ENCODE peak calls at places on chromosomes 13 and 19, in seven cellular contexts. B is AG04450, J is omental fat pad, H is lung, Y is choroid plexus epithelial cell, A is neural crest cell, F is endothelial cell. C is an unnamed sample.

GRCh38 chr13:34076943-34077703 is 259.2 kb downstream of the RFC3 start:
- DNase-seq in A (no peak), B (no peak), F (no peak), J (no peak), H (no peak), Y (peak; percentile 53), C (no peak)

GRCh38 chr13:35475131-35475959 is 1.1 kb downstream of the MAB21L1 start:
- DNase-seq in A (peak; percentile 35), Y (peak; percentile 29), B (no peak), J (no peak), H (no peak), F (peak; percentile 46), C (no peak)

GRCh38 chr13:50235604-50236003 is 220.4 kb downstream of the KCNRG start:
- DNase-seq in H (no peak), B (no peak), A (no peak), J (no peak), F (no peak), Y (no peak), C (no peak)

GRCh38 chr19:42282810-42283247 is 13.8 kb downstream of the CIC start:
- DNase-seq in A (no peak), F (no peak), H (no peak), B (no peak), Y (no peak), J (no peak), C (no peak)

GRCh38 chr13:51684076-51684475 is 99.8 kb downstream of the WDFY2 start:
- DNase-seq in A (no peak), J (no peak), Y (peak; percentile 39), F (no peak), H (no peak), B (no peak), C (no peak)

GRCh38 chr13:32947411-32947810 is 68.8 kb upstream of the KL start:
- DNase-seq in F (no peak), H (no peak), B (no peak), Y (no peak), J (no peak), A (no peak), C (no peak)

GRCh38 chr13:44373247-44373600 is 400 bp upstream of the SERP2 start:
- DNase-seq in J (no peak), H (no peak), A (no peak), F (peak; percentile 9), Y (no peak), B (no peak), C (no peak)

GRCh38 chr13:50400035-50400726 is 384.9 kb downstream of the KCNRG start:
- DNase-seq in Y (no peak), J (no peak), A (no peak), H (no peak), F (no peak), B (no peak), C (no peak)

GRCh38 chr13:22740264-22740663 is 440.5 kb upstream of the SGCG start:
- DNase-seq in J (no peak), B (no peak), A (no peak), Y (no peak), H (no peak), F (peak; percentile 29), C (no peak)
- TF ChIP-seq CTCF in J (no peak), B (no peak), A (peak; percentile 45), Y (no peak), H (no peak), F (peak; percentile 36), C (peak; percentile 7)

DNA sequence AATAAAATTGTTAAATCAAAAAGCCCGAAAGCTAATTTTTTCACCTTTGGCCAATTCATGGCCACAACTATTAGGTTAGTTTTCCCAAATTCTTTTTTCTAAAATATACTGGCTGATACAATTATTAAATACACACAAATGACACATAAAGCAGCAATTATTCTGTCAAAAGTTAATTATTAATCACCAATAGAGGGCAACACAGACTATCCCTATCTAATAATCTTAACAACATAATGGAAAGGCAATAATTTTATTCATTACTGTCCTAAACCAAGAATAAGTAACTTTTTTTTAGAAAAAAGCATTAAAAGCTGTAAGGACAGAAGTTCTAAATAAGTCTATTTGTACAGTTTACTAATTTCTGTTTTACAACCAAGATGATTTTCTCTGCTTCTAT is 51.7 kb downstream of the KATNAL1 start:
- DNase-seq in J (no peak), H (no peak), A (no peak), Y (no peak), F (no peak), B (no peak), C (no peak)
- TF ChIP-seq CTCF in J (no peak), H (no peak), A (no peak), Y (peak; percentile 18), F (no peak), B (no peak), C (peak; percentile 32)

GRCh38 chr13:98482476-98483444 is 94.1 kb downstream of the STK24 start:
- DNase-seq in F (no peak), H (peak; percentile 57), Y (peak; percentile 73), J (no peak), B (no peak), A (no peak), C (no peak)
- TF ChIP-seq CTCF in F (no peak), H (no peak), Y (peak; percentile 44), J (no peak), B (peak; percentile 11), A (peak; percentile 28), C (peak; percentile 25)

DNA sequence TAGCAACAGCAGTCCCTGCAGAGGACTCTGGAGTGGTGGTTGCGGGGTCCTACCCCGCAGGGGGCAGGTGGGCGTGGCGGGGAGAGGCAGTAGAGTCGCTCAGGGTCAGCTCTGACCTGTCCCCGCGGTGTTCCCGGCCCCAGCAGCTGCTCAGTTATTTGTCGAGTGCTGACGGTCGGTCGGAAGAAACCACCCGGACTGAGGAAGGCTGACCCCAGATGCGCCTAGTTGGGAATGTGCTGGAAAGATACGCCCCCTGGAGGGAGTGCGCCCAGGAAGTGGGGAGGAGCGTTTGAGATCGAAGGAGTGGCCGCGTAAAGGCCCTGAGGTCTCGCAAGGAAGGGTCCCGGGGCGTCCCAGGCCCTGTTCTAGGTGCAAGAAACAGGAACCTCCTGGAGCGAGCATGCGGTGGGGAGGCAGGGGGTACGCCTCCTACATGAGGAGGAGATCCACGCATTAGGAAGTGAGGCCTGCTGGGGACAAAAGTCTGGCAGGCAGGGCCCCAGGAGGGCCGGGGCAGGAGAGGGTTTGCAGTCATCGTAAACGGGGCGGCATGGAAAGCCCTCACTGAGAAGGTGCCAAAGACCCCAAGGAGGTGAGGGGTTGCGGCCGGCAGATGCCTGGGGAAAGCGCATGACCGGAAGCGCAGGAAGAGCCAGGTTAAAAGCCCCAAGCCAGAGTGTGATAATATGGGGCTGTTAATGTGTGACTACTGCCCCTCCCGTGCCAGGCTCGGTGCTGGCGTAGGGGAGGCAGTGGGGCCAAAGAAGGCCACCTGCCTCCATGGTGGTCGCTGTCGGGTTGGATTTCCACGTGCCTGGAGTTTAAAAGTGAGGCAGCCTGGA is 9.1 kb downstream of the CCDC8 start:
- DNase-seq in F (peak; percentile 41), J (no peak), B (no peak), Y (no peak), H (peak; percentile 51), A (peak; percentile 52), C (no peak)
- TF ChIP-seq CTCF in F (no peak), J (no peak), B (peak; percentile 44), Y (peak; percentile 11), H (no peak), A (peak; percentile 45), C (no peak)

GRCh38 chr13:63124863-63125262 is 1709.2 kb upstream of the PCDH20 start:
- DNase-seq in H (no peak), A (no peak), F (no peak), Y (peak; percentile 70), J (no peak), B (no peak), C (no peak)
- TF ChIP-seq CTCF in H (no peak), A (peak; percentile 76), F (peak; percentile 74), Y (peak; percentile 47), J (no peak), B (peak; percentile 50), C (peak; percentile 58)

DNA sequence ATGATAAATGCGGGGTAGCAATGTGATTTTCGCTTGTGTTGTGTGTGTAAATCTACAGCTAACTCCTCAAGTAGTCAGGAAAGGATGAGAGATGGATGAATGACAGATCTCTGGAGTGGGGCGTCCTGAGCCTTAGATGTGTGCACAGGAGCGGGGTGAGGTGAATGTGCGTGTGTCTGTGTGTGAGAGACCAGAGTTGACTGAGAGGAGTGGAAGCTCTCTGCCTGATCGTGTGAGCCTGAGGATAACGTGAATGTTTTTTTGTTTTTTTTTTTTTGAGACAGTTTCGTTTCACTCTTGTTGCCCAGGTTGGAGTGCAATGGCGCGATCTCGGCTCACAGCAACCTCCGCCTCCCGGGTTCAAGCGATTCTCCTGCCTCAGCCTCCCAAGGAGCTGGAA is 805 bp downstream of the ZNF461 start:
- DNase-seq in A (no peak), B (no peak), Y (no peak), H (no peak), F (no peak), J (no peak), C (no peak)
- TF ChIP-seq CTCF in A (no peak), B (no peak), Y (no peak), H (no peak), F (no peak), J (no peak), C (no peak)